ENCODE peak calls at places on chromosomes 11 and 22, in four cellular contexts. One of them, this sample, is unnamed.

GRCh38 chr22:19943665-19944026 is 2.0 kb upstream of the TXNRD2 start:
- DNase-seq in iPS DF 6.9: no peak
- DNase-seq in midbrain: no peak
- DNase-seq in NCI-H1694 treated with DMSO at 0.1 percent for 48 hours: peak
- DNase-seq in this sample: no peak

GRCh38 chr11:34492806-34493414 is 20.7 kb downstream of the ELF5 start:
- DNase-seq in NCI-H1694 treated with DMSO at 0.1 percent for 48 hours: peak
- DNase-seq in midbrain: peak
- DNase-seq in iPS DF 6.9: peak
- DNase-seq in this sample: peak

GRCh38 chr22:50218996-50219727 is 18.4 kb downstream of the SELENOO start:
- DNase-seq in NCI-H1694 treated with DMSO at 0.1 percent for 48 hours: peak
- DNase-seq in midbrain: no peak
- DNase-seq in iPS DF 6.9: no peak
- DNase-seq in this sample: peak

GRCh38 chr11:117271208-117271607 is 19.9 kb upstream of the BACE1-AS start:
- DNase-seq in iPS DF 6.9: no peak
- DNase-seq in midbrain: no peak
- DNase-seq in NCI-H1694 treated with DMSO at 0.1 percent for 48 hours: no peak
- DNase-seq in this sample: no peak

GRCh38 chr11:96567193-96567592 is 177.4 kb downstream of the JRKL start:
- DNase-seq in midbrain: no peak
- DNase-seq in NCI-H1694 treated with DMSO at 0.1 percent for 48 hours: no peak
- DNase-seq in iPS DF 6.9: no peak
- DNase-seq in this sample: no peak

GRCh38 chr11:75968021-75968685 is 153.1 kb downstream of the UVRAG start:
- DNase-seq in NCI-H1694 treated with DMSO at 0.1 percent for 48 hours: no peak
- DNase-seq in iPS DF 6.9: no peak
- DNase-seq in midbrain: no peak
- DNase-seq in this sample: no peak

GRCh38 chr11:26583550-26583949 is 11.5 kb upstream of the MUC15 start:
- DNase-seq in NCI-H1694 treated with DMSO at 0.1 percent for 48 hours: no peak
- DNase-seq in iPS DF 6.9: no peak
- DNase-seq in midbrain: no peak
- DNase-seq in this sample: no peak

GRCh38 chr11:70604630-70605520 is 206.5 kb downstream of the CTTN start:
- DNase-seq in NCI-H1694 treated with DMSO at 0.1 percent for 48 hours: no peak
- DNase-seq in midbrain: no peak
- DNase-seq in iPS DF 6.9: no peak
- DNase-seq in this sample: no peak

GRCh38 chr22:21683401-21683811 is 17.6 kb downstream of the PPIL2 start:
- DNase-seq in midbrain: no peak
- DNase-seq in iPS DF 6.9: no peak
- DNase-seq in NCI-H1694 treated with DMSO at 0.1 percent for 48 hours: no peak
- DNase-seq in this sample: no peak

GRCh38 chr11:32888805-32889204 is 3.8 kb upstream of the QSER1 start:
- DNase-seq in iPS DF 6.9: no peak
- DNase-seq in midbrain: no peak
- DNase-seq in NCI-H1694 treated with DMSO at 0.1 percent for 48 hours: no peak
- DNase-seq in this sample: no peak

GRCh38 chr11:1570896-1571759 is 943 bp downstream of the DUSP8 start:
- DNase-seq in midbrain: no peak
- DNase-seq in iPS DF 6.9: no peak
- DNase-seq in NCI-H1694 treated with DMSO at 0.1 percent for 48 hours: no peak
- DNase-seq in this sample: no peak

GRCh38 chr11:36258730-36259360 is 30.4 kb downstream of the COMMD9 start:
- DNase-seq in iPS DF 6.9: peak
- DNase-seq in midbrain: peak
- DNase-seq in NCI-H1694 treated with DMSO at 0.1 percent for 48 hours: peak
- DNase-seq in this sample: peak

GRCh38 chr11:3605279-3605662 is 36.5 kb downstream of the ART5 start:
- DNase-seq in NCI-H1694 treated with DMSO at 0.1 percent for 48 hours: no peak
- DNase-seq in midbrain: no peak
- DNase-seq in iPS DF 6.9: no peak
- DNase-seq in this sample: no peak

GRCh38 chr11:121892131-121892681 is 223.8 kb downstream of the BLID start:
- DNase-seq in NCI-H1694 treated with DMSO at 0.1 percent for 48 hours: no peak
- DNase-seq in iPS DF 6.9: peak
- DNase-seq in midbrain: no peak
- DNase-seq in this sample: no peak

GRCh38 chr11:69209038-69209350 is 53.3 kb downstream of the SMIM38 start:
- DNase-seq in midbrain: no peak
- DNase-seq in iPS DF 6.9: no peak
- DNase-seq in NCI-H1694 treated with DMSO at 0.1 percent for 48 hours: no peak
- DNase-seq in this sample: no peak

GRCh38 chr11:66335531-66336233 is 552 bp downstream of the RIN1 start:
- DNase-seq in NCI-H1694 treated with DMSO at 0.1 percent for 48 hours: no peak
- DNase-seq in midbrain: no peak
- DNase-seq in iPS DF 6.9: no peak
- DNase-seq in this sample: peak

GRCh38 chr22:41813726-41814410 is 13.4 kb downstream of the CCDC134 start:
- DNase-seq in iPS DF 6.9: no peak
- DNase-seq in NCI-H1694 treated with DMSO at 0.1 percent for 48 hours: no peak
- DNase-seq in midbrain: no peak
- DNase-seq in this sample: no peak

GRCh38 chr11:111360150-111361043 is 18.7 kb downstream of the POU2AF1 start:
- DNase-seq in midbrain: no peak
- DNase-seq in NCI-H1694 treated with DMSO at 0.1 percent for 48 hours: no peak
- DNase-seq in iPS DF 6.9: no peak
- DNase-seq in this sample: no peak

GRCh38 chr22:26502688-26503561 is 9.3 kb downstream of the TFIP11 start:
- DNase-seq in midbrain: peak
- DNase-seq in NCI-H1694 treated with DMSO at 0.1 percent for 48 hours: peak
- DNase-seq in iPS DF 6.9: peak
- DNase-seq in this sample: no peak

GRCh38 chr11:123145220-123145619 is 49.8 kb downstream of the CLMP start:
- DNase-seq in midbrain: no peak
- DNase-seq in iPS DF 6.9: no peak
- DNase-seq in NCI-H1694 treated with DMSO at 0.1 percent for 48 hours: peak
- DNase-seq in this sample: peak

GRCh38 chr11:84261707-84262106 is 975.5 kb upstream of the CCDC90B start:
- DNase-seq in midbrain: peak
- DNase-seq in NCI-H1694 treated with DMSO at 0.1 percent for 48 hours: no peak
- DNase-seq in iPS DF 6.9: peak
- DNase-seq in this sample: no peak

GRCh38 chr11:2779499-2779980 is 79.7 kb upstream of the KCNQ1OT1 start:
- DNase-seq in NCI-H1694 treated with DMSO at 0.1 percent for 48 hours: no peak
- DNase-seq in midbrain: no peak
- DNase-seq in iPS DF 6.9: no peak
- DNase-seq in this sample: no peak

GRCh38 chr11:66727282-66727882 is 1.6 kb downstream of the SPTBN2 start:
- DNase-seq in midbrain: no peak
- DNase-seq in iPS DF 6.9: no peak
- DNase-seq in NCI-H1694 treated with DMSO at 0.1 percent for 48 hours: no peak
- DNase-seq in this sample: no peak

GRCh38 chr11:45662665-45663485 is 2.5 kb downstream of the CHST1 start:
- DNase-seq in iPS DF 6.9: no peak
- DNase-seq in midbrain: no peak
- DNase-seq in NCI-H1694 treated with DMSO at 0.1 percent for 48 hours: peak
- DNase-seq in this sample: no peak

This sample was measured in NCI-H2171.